ENCODE peak calls at places on chromosome 3, in five cellular contexts. O is neural crest cell, I is NB4, N is H4, Z is GM12892. B is an unnamed sample.

GRCh38 chr3:176430244-176430893 is 766.9 kb downstream of the TBL1XR1 start:
- DNase-seq in O (no peak), N (peak), Z (no peak), I (peak), B (peak)

GRCh38 chr3:11074441-11074840 is 79.9 kb upstream of the HRH1 start:
- DNase-seq in O (no peak), I (peak), Z (no peak), N (no peak), B (no peak)

GRCh38 chr3:78506038-78506437 is 1261.8 kb downstream of the ROBO1 start:
- DNase-seq in Z (no peak), O (no peak), N (peak), I (no peak), B (no peak)

GRCh38 chr3:105402287-105402801 is 35.6 kb downstream of the ALCAM start:
- DNase-seq in Z (no peak), I (no peak), N (peak), O (no peak), B (no peak)

GRCh38 chr3:12884790-12885584 is 43.6 kb upstream of the RPL32 start:
- DNase-seq in O (no peak), I (no peak), Z (no peak), N (no peak), B (no peak)

GRCh38 chr3:48397767-48398681 is 26.0 kb downstream of the FBXW12 start:
- DNase-seq in I (no peak), O (no peak), N (no peak), Z (no peak), B (no peak)

GRCh38 chr3:151101270-151101954 is 15.9 kb downstream of the MED12L start:
- DNase-seq in O (no peak), Z (no peak), I (no peak), N (no peak), B (no peak)

GRCh38 chr3:98556164-98557130 is 24.7 kb downstream of the GPR15 start:
- DNase-seq in Z (no peak), N (peak), I (no peak), O (no peak), B (no peak)

GRCh38 chr3:68458646-68459045 is 473.7 kb downstream of the TAFA4 start:
- DNase-seq in O (no peak), I (no peak), N (no peak), Z (no peak), B (no peak)

GRCh38 chr3:112744068-112744467 is 102.6 kb downstream of the CD200R1L start:
- DNase-seq in Z (no peak), I (no peak), O (no peak), N (no peak), B (no peak)

GRCh38 chr3:146421814-146422748 is 47.3 kb downstream of the PLSCR2 start:
- DNase-seq in Z (no peak), N (no peak), O (no peak), I (no peak), B (no peak)

GRCh38 chr3:110456001-110456400 is 615.6 kb upstream of the NECTIN3 start:
- DNase-seq in N (no peak), Z (no peak), O (no peak), I (no peak), B (no peak)

GRCh38 chr3:197003461-197004385 is 25.9 kb downstream of the MELTF start:
- DNase-seq in Z (peak), I (no peak), O (no peak), N (no peak), B (no peak)

GRCh38 chr3:25664066-25664809 is 469 bp downstream of the TOP2B start:
- DNase-seq in Z (peak), N (no peak), O (peak), I (peak), B (peak)

GRCh38 chr3:58173670-58174472 is 36.9 kb downstream of the DNASE1L3 start:
- DNase-seq in N (no peak), Z (peak), O (no peak), I (peak), B (peak)

B was measured in SK-MEL-5.